ENCODE peak calls at places on chromosomes 3 and 15, in seven cellular contexts. One of them, this sample, is unnamed.

GRCh38 chr3:149969945-149970715 is 565 bp downstream of the PFN2 start:
- DNase-seq in caudate nucleus: peak
- DNase-seq in stimulated activated CD4-positive, alpha-beta T cell treated with anti-CD3 and anti-CD28 coated beads, Interleukin-2, amount 100 ng/mL, for 48 hours: peak
- DNase-seq in NCI-H69: peak
- DNase-seq in naive thymus-derived CD8-positive, alpha-beta T cell: peak
- DNase-seq in stimulated activated naive CD8-positive, alpha-beta T cell treated with anti-CD3 and anti-CD28 coated beads, Interleukin-15, Interleukin-2, amounts not matched to agents 100 U/mL and 50 U/mL, for 24 hours: peak
- DNase-seq in left ventricle myocardium inferior: peak
- DNase-seq in this sample: peak

GRCh38 chr3:176328198-176328597 is 869.1 kb downstream of the TBL1XR1 start:
- DNase-seq in NCI-H69: no peak
- DNase-seq in stimulated activated CD4-positive, alpha-beta T cell treated with anti-CD3 and anti-CD28 coated beads, Interleukin-2, amount 100 ng/mL, for 48 hours: no peak
- DNase-seq in stimulated activated naive CD8-positive, alpha-beta T cell treated with anti-CD3 and anti-CD28 coated beads, Interleukin-15, Interleukin-2, amounts not matched to agents 100 U/mL and 50 U/mL, for 24 hours: no peak
- DNase-seq in naive thymus-derived CD8-positive, alpha-beta T cell: no peak
- DNase-seq in left ventricle myocardium inferior: no peak
- DNase-seq in caudate nucleus: no peak
- DNase-seq in this sample: no peak

GRCh38 chr3:167811071-167811470 is 75.5 kb downstream of the SERPINI1 start:
- DNase-seq in stimulated activated CD4-positive, alpha-beta T cell treated with anti-CD3 and anti-CD28 coated beads, Interleukin-2, amount 100 ng/mL, for 48 hours: no peak
- DNase-seq in caudate nucleus: no peak
- DNase-seq in stimulated activated naive CD8-positive, alpha-beta T cell treated with anti-CD3 and anti-CD28 coated beads, Interleukin-15, Interleukin-2, amounts not matched to agents 100 U/mL and 50 U/mL, for 24 hours: no peak
- DNase-seq in NCI-H69: no peak
- DNase-seq in left ventricle myocardium inferior: no peak
- DNase-seq in naive thymus-derived CD8-positive, alpha-beta T cell: no peak
- DNase-seq in this sample: no peak

GRCh38 chr3:17602126-17602525 is 140.3 kb downstream of the TBC1D5 start:
- DNase-seq in left ventricle myocardium inferior: no peak
- DNase-seq in naive thymus-derived CD8-positive, alpha-beta T cell: no peak
- DNase-seq in stimulated activated naive CD8-positive, alpha-beta T cell treated with anti-CD3 and anti-CD28 coated beads, Interleukin-15, Interleukin-2, amounts not matched to agents 100 U/mL and 50 U/mL, for 24 hours: no peak
- DNase-seq in caudate nucleus: no peak
- DNase-seq in NCI-H69: no peak
- DNase-seq in stimulated activated CD4-positive, alpha-beta T cell treated with anti-CD3 and anti-CD28 coated beads, Interleukin-2, amount 100 ng/mL, for 48 hours: no peak
- DNase-seq in this sample: no peak

GRCh38 chr3:196012941-196013471 is 68.9 kb downstream of the TFRC start:
- DNase-seq in caudate nucleus: no peak
- DNase-seq in naive thymus-derived CD8-positive, alpha-beta T cell: no peak
- DNase-seq in left ventricle myocardium inferior: no peak
- DNase-seq in stimulated activated naive CD8-positive, alpha-beta T cell treated with anti-CD3 and anti-CD28 coated beads, Interleukin-15, Interleukin-2, amounts not matched to agents 100 U/mL and 50 U/mL, for 24 hours: no peak
- DNase-seq in stimulated activated CD4-positive, alpha-beta T cell treated with anti-CD3 and anti-CD28 coated beads, Interleukin-2, amount 100 ng/mL, for 48 hours: no peak
- DNase-seq in NCI-H69: no peak
- DNase-seq in this sample: no peak

GRCh38 chr3:184336484-184337230 is 743 bp upstream of the FAM131A start:
- DNase-seq in caudate nucleus: peak
- DNase-seq in left ventricle myocardium inferior: no peak
- DNase-seq in naive thymus-derived CD8-positive, alpha-beta T cell: no peak
- DNase-seq in NCI-H69: peak
- DNase-seq in stimulated activated CD4-positive, alpha-beta T cell treated with anti-CD3 and anti-CD28 coated beads, Interleukin-2, amount 100 ng/mL, for 48 hours: no peak
- DNase-seq in stimulated activated naive CD8-positive, alpha-beta T cell treated with anti-CD3 and anti-CD28 coated beads, Interleukin-15, Interleukin-2, amounts not matched to agents 100 U/mL and 50 U/mL, for 24 hours: no peak
- DNase-seq in this sample: no peak

GRCh38 chr3:175865724-175866123 is 1006.6 kb downstream of the NAALADL2 start:
- DNase-seq in left ventricle myocardium inferior: no peak
- DNase-seq in NCI-H69: no peak
- DNase-seq in stimulated activated naive CD8-positive, alpha-beta T cell treated with anti-CD3 and anti-CD28 coated beads, Interleukin-15, Interleukin-2, amounts not matched to agents 100 U/mL and 50 U/mL, for 24 hours: no peak
- DNase-seq in caudate nucleus: no peak
- DNase-seq in stimulated activated CD4-positive, alpha-beta T cell treated with anti-CD3 and anti-CD28 coated beads, Interleukin-2, amount 100 ng/mL, for 48 hours: no peak
- DNase-seq in naive thymus-derived CD8-positive, alpha-beta T cell: no peak
- DNase-seq in this sample: no peak

GRCh38 chr15:39934415-39935044 is 615 bp downstream of the EIF2AK4 start:
- DNase-seq in caudate nucleus: no peak
- DNase-seq in stimulated activated naive CD8-positive, alpha-beta T cell treated with anti-CD3 and anti-CD28 coated beads, Interleukin-15, Interleukin-2, amounts not matched to agents 100 U/mL and 50 U/mL, for 24 hours: no peak
- DNase-seq in naive thymus-derived CD8-positive, alpha-beta T cell: peak
- DNase-seq in stimulated activated CD4-positive, alpha-beta T cell treated with anti-CD3 and anti-CD28 coated beads, Interleukin-2, amount 100 ng/mL, for 48 hours: peak
- DNase-seq in left ventricle myocardium inferior: no peak
- DNase-seq in NCI-H69: no peak
- DNase-seq in this sample: no peak

GRCh38 chr3:18249126-18249525 is 176.0 kb downstream of the SATB1 start:
- DNase-seq in caudate nucleus: no peak
- DNase-seq in NCI-H69: no peak
- DNase-seq in left ventricle myocardium inferior: no peak
- DNase-seq in stimulated activated CD4-positive, alpha-beta T cell treated with anti-CD3 and anti-CD28 coated beads, Interleukin-2, amount 100 ng/mL, for 48 hours: no peak
- DNase-seq in naive thymus-derived CD8-positive, alpha-beta T cell: no peak
- DNase-seq in stimulated activated naive CD8-positive, alpha-beta T cell treated with anti-CD3 and anti-CD28 coated beads, Interleukin-15, Interleukin-2, amounts not matched to agents 100 U/mL and 50 U/mL, for 24 hours: no peak
- DNase-seq in this sample: no peak

GRCh38 chr3:170864525-170865208 is 5.3 kb downstream of the RPL22L1 start:
- DNase-seq in stimulated activated CD4-positive, alpha-beta T cell treated with anti-CD3 and anti-CD28 coated beads, Interleukin-2, amount 100 ng/mL, for 48 hours: no peak
- DNase-seq in NCI-H69: no peak
- DNase-seq in naive thymus-derived CD8-positive, alpha-beta T cell: no peak
- DNase-seq in stimulated activated naive CD8-positive, alpha-beta T cell treated with anti-CD3 and anti-CD28 coated beads, Interleukin-15, Interleukin-2, amounts not matched to agents 100 U/mL and 50 U/mL, for 24 hours: no peak
- DNase-seq in caudate nucleus: no peak
- DNase-seq in left ventricle myocardium inferior: no peak
- DNase-seq in this sample: no peak

GRCh38 chr3:44077267-44077666 is 164.4 kb upstream of the TOPAZ1 start:
- DNase-seq in stimulated activated naive CD8-positive, alpha-beta T cell treated with anti-CD3 and anti-CD28 coated beads, Interleukin-15, Interleukin-2, amounts not matched to agents 100 U/mL and 50 U/mL, for 24 hours: no peak
- DNase-seq in left ventricle myocardium inferior: no peak
- DNase-seq in caudate nucleus: no peak
- DNase-seq in stimulated activated CD4-positive, alpha-beta T cell treated with anti-CD3 and anti-CD28 coated beads, Interleukin-2, amount 100 ng/mL, for 48 hours: no peak
- DNase-seq in NCI-H69: no peak
- DNase-seq in naive thymus-derived CD8-positive, alpha-beta T cell: no peak
- DNase-seq in this sample: no peak